ENCODE peak calls at places on chromosomes 7 and 10, in nine cellular contexts. A, V, S, O, K, N, U, I and C are unnamed samples.

GRCh38 chr10:78765726-78766335 is 302.9 kb upstream of the ZMIZ1 start:
- DNase-seq in I (no peak), V (no peak), N (no peak), U (peak), K (no peak), O (no peak), S (no peak), A (no peak), C (no peak)

GRCh38 chr7:139367438-139368155 is 7.9 kb downstream of the LUC7L2 start:
- DNase-seq in A (no peak), O (no peak), U (no peak), S (no peak), V (no peak), I (no peak), N (no peak), K (no peak), C (no peak)

GRCh38 chr10:36256166-36256565 is 614.1 kb upstream of the FZD8 start:
- DNase-seq in I (no peak), V (no peak), K (no peak), S (no peak), N (no peak), A (no peak), O (peak), U (no peak), C (no peak)

GRCh38 chr10:49564461-49565009 is 25.6 kb upstream of the ERCC6 start:
- DNase-seq in V (no peak), I (no peak), S (peak), N (no peak), O (no peak), A (peak), U (no peak), K (no peak), C (no peak)

GRCh38 chr10:66822801-66823200 is 103.0 kb upstream of the LRRTM3 start:
- DNase-seq in V (no peak), N (peak), U (no peak), A (no peak), K (no peak), S (no peak), I (no peak), O (no peak), C (no peak)

GRCh38 chr10:18738835-18739234 is 79.6 kb downstream of the ARL5B start:
- DNase-seq in V (no peak), K (no peak), O (peak), U (no peak), I (no peak), A (peak), N (no peak), S (peak), C (no peak)

GRCh38 chr7:134720091-134720935 is 59.1 kb upstream of the CALD1 start:
- DNase-seq in I (no peak), K (no peak), N (no peak), A (peak), O (peak), S (no peak), U (no peak), V (no peak), C (no peak)

GRCh38 chr7:148306759-148307158 is 283.8 kb upstream of the C7orf33 start:
- DNase-seq in O (no peak), K (no peak), N (no peak), V (no peak), S (no peak), A (no peak), I (no peak), U (no peak), C (no peak)

GRCh38 chr7:41006591-41006990 is 696.3 kb downstream of the INHBA start:
- DNase-seq in S (peak), U (no peak), I (no peak), O (peak), A (peak), K (no peak), N (no peak), V (no peak), C (no peak)

GRCh38 chr10:97842658-97843295 is 6.9 kb upstream of the GOLGA7B start:
- DNase-seq in A (peak), N (no peak), K (peak), U (no peak), V (no peak), I (no peak), O (no peak), S (no peak), C (no peak)

GRCh38 chr7:131774419-131775220 is 218.2 kb upstream of the PODXL start:
- DNase-seq in O (no peak), S (peak), A (no peak), N (no peak), V (no peak), I (peak), U (no peak), K (no peak), C (no peak)

GRCh38 chr10:110357871-110358270 is 53.2 kb upstream of the SMNDC1 start:
- DNase-seq in I (no peak), V (no peak), N (no peak), K (no peak), S (no peak), A (no peak), U (no peak), O (no peak), C (no peak)

GRCh38 chr10:28246023-28246422 is 56.8 kb downstream of the MPP7 start:
- DNase-seq in I (no peak), V (no peak), N (no peak), S (no peak), O (no peak), A (no peak), K (no peak), U (no peak), C (no peak)

GRCh38 chr7:158428842-158429753 is 158.5 kb downstream of the PTPRN2 start:
- DNase-seq in S (no peak), N (no peak), A (no peak), K (no peak), I (no peak), V (no peak), O (no peak), U (peak), C (no peak)

GRCh38 chr10:103678104-103678526 is 177.3 kb downstream of the SH3PXD2A start:
- DNase-seq in I (peak), O (peak), N (peak), V (peak), K (peak), A (no peak), S (peak), U (peak), C (peak)

GRCh38 chr7:128092221-128092620 is 61.0 kb upstream of the LRRC4 start:
- DNase-seq in A (no peak), O (no peak), I (no peak), U (no peak), S (no peak), K (no peak), V (no peak), N (no peak), C (no peak)

GRCh38 chr10:29295813-29296212 is 6.9 kb downstream of the LYZL1 start:
- DNase-seq in K (no peak), U (no peak), A (no peak), I (no peak), N (no peak), V (no peak), O (no peak), S (no peak), C (no peak)